ENCODE peak calls at places on chromosomes 6 and 20, in seven cellular contexts. B is WERI-Rb-1, J is stomach, I is astrocyte, Q is tibial artery, A is GM23248, P is small intestine. E is an unnamed sample.

GRCh38 chr6:136761227-136761922 is 30.9 kb downstream of the MAP3K5 start:
- DNase-seq in B (no peak), J (no peak), I (peak; percentile 39), Q (no peak), A (peak; percentile 25), P (peak; percentile 54), E (peak; percentile 83)

GRCh38 chr6:152160346-152160745 is 352.9 kb downstream of the ESR1 start:
- DNase-seq in B (no peak), J (no peak), I (no peak), Q (no peak), A (no peak), P (no peak), E (no peak)

GRCh38 chr6:31881136-31881859 is 2.5 kb upstream of the SLC44A4 start:
- DNase-seq in B (no peak), J (no peak), I (no peak), Q (no peak), A (no peak), P (no peak), E (peak; percentile 51)

GRCh38 chr20:20781029-20781428 is 68.6 kb upstream of the RALGAPA2 start:
- DNase-seq in B (no peak), J (no peak), I (no peak), Q (no peak), A (no peak), P (no peak), E (no peak)

GRCh38 chr6:64691069-64691468 is 1016.0 kb downstream of the EYS start:
- DNase-seq in B (no peak), J (no peak), I (no peak), Q (no peak), A (no peak), P (no peak), E (no peak)

GRCh38 chr20:4973330-4974097 is 27.8 kb downstream of the SLC23A2 start:
- DNase-seq in B (no peak), J (peak; percentile 43), I (peak; percentile 85), Q (peak; percentile 70), A (peak; percentile 85), P (peak; percentile 75), E (no peak)

GRCh38 chr6:27795697-27796494 is 116.3 kb downstream of the OR2B2 start:
- DNase-seq in B (peak; percentile 66), J (no peak), I (peak; percentile 71), Q (no peak), A (peak; percentile 84), P (peak; percentile 95), E (peak; percentile 58)

GRCh38 chr6:29739882-29740261 is 16.6 kb downstream of the HLA-F start:
- DNase-seq in B (no peak), J (no peak), I (no peak), Q (no peak), A (no peak), P (no peak), E (peak; percentile 2)

GRCh38 chr20:37886851-37887297 is 16.1 kb upstream of the VSTM2L start:
- DNase-seq in B (no peak), J (peak; percentile 64), I (no peak), Q (no peak), A (no peak), P (peak; percentile 10), E (no peak)

GRCh38 chr6:157510329-157511188 is 129.6 kb downstream of the ZDHHC14 start:
- DNase-seq in B (no peak), J (no peak), I (no peak), Q (no peak), A (no peak), P (no peak), E (no peak)

GRCh38 chr6:98039443-98039842 is 756.4 kb upstream of the MMS22L start:
- DNase-seq in B (no peak), J (no peak), I (no peak), Q (no peak), A (no peak), P (no peak), E (no peak)

GRCh38 chr6:31821301-31822037 is 6.1 kb upstream of the HSPA1B start:
- DNase-seq in B (no peak), J (peak; percentile 84), I (no peak), Q (peak; percentile 84), A (peak; percentile 77), P (peak; percentile 83), E (peak; percentile 63)

GRCh38 chr20:4717816-4718215 is 3.9 kb upstream of the PRND start:
- DNase-seq in B (no peak), J (no peak), I (peak; percentile 14), Q (no peak), A (peak; percentile 21), P (no peak), E (peak; percentile 40)

GRCh38 chr6:28772480-28773381 is 151.1 kb downstream of the TRIM27 start:
- DNase-seq in B (no peak), J (no peak), I (no peak), Q (no peak), A (peak; percentile 25), P (no peak), E (no peak)

GRCh38 chr20:8389381-8390368 is 257.6 kb downstream of the PLCB1 start:
- DNase-seq in B (no peak), J (no peak), I (peak; percentile 33), Q (no peak), A (peak; percentile 67), P (peak; percentile 46), E (no peak)

GRCh38 chr6:55955684-55956083 is 80.3 kb upstream of the BMP5 start:
- DNase-seq in B (no peak), J (no peak), I (no peak), Q (no peak), A (no peak), P (no peak), E (no peak)

GRCh38 chr20:50339196-50339901 is 148.7 kb downstream of the CEBPB start:
- DNase-seq in B (no peak), J (no peak), I (peak; percentile 82), Q (peak; percentile 56), A (peak; percentile 88), P (no peak), E (peak; percentile 72)

GRCh38 chr6:110548124-110548847 is 71.9 kb upstream of the SLC22A16 start:
- DNase-seq in B (no peak), J (no peak), I (no peak), Q (no peak), A (peak; percentile 9), P (no peak), E (no peak)

GRCh38 chr6:17877196-17877889 is 110.1 kb downstream of the KIF13A start:
- DNase-seq in B (no peak), J (no peak), I (peak; percentile 87), Q (no peak), A (no peak), P (no peak), E (peak; percentile 82)

GRCh38 chr20:31811796-31812728 is 7.1 kb upstream of the MYLK2 start:
- DNase-seq in B (no peak), J (no peak), I (peak; percentile 87), Q (peak; percentile 83), A (peak; percentile 43), P (no peak), E (peak; percentile 99)

DNA sequence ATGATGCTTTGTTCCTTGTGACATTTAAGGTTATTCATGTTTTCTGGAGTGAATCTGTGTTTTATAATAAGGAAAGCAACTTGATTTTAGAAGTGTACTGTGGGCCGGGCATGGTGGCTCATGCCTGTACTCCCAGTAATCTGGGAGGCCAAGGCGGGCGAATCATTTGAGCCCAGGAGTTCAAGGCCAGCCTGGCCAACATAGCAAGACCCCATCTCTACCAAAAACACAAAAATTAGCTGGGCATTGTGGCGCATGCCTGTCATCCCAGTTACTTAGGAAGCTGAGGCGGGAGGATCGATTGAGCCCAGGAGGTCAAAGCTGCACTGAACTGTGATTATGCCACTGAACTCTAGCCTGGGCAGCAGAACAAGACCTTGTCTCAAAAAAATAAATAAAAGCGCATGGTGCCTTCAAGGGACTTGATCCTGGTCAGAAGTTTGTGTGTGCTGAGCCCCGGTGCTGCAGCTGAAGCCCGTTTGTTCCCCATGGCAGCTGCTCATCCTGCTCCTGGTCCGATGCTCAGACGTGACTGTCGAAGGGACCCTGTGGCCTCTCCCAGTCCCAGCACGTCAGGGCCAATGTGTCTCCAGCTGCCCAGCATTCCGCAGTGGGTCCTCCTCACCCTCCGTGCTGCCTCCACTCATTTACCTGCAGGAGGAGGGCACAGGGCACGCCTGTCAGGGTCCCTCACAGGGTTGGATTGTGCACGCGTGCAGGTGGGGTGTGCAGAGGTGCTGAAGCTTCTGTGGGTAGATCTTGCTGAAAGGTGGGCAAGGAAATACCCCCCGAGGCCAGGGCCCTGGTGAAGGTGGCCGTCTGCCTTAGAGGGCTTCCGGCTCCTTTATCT is 18.3 kb downstream of the ENTPD6 start:
- DNase-seq in B (no peak), J (peak; percentile 18), I (no peak), Q (no peak), A (no peak), P (no peak), E (no peak)
- H3K27ac ChIP-seq in B (peak overlapping the region; percentile 66), J (no peak overlapping the region), I (no peak overlapping the region), Q (no peak overlapping the region), A (no peak overlapping the region), P (no peak overlapping the region), E (no peak overlapping the region)

GRCh38 chr6:15897063-15897934 is 231.6 kb upstream of the MYLIP start:
- DNase-seq in B (no peak), J (no peak), I (peak; percentile 6), Q (no peak), A (peak; percentile 63), P (peak; percentile 30), E (no peak)

GRCh38 chr6:15898693-15899092 is 230.2 kb upstream of the MYLIP start:
- DNase-seq in B (no peak), J (no peak), I (no peak), Q (no peak), A (no peak), P (no peak), E (no peak)

GRCh38 chr6:15905488-15906392 is 223.1 kb upstream of the MYLIP start:
- DNase-seq in B (no peak), J (no peak), I (no peak), Q (no peak), A (no peak), P (no peak), E (no peak)

GRCh38 chr6:15904651-15905376 is 224.1 kb upstream of the MYLIP start:
- DNase-seq in B (no peak), J (no peak), I (no peak), Q (no peak), A (no peak), P (no peak), E (no peak)

GRCh38 chr6:15901141-15902115 is 227.5 kb upstream of the MYLIP start:
- DNase-seq in B (no peak), J (no peak), I (no peak), Q (no peak), A (no peak), P (peak; percentile 78), E (no peak)
- H3K4me3 ChIP-seq in B (no peak overlapping the region), J (no peak overlapping the region), I (no peak overlapping the region), Q (no peak overlapping the region), A (no peak overlapping the region), P (no peak overlapping the region), E (no peak overlapping the region)

GRCh38 chr6:57135885-57136284 is 36.2 kb upstream of the BAG2 start:
- DNase-seq in B (no peak), J (no peak), I (no peak), Q (no peak), A (peak; percentile 21), P (no peak), E (no peak)
- H3K27ac ChIP-seq in B (no peak overlapping the region), J (no peak overlapping the region), I (no peak overlapping the region), Q (no peak overlapping the region), A (no peak overlapping the region), P (no peak overlapping the region), E (no peak overlapping the region)

GRCh38 chr6:13262302-13263006 is 65.9 kb downstream of the TBC1D7 start:
- DNase-seq in B (no peak), J (no peak), I (no peak), Q (no peak), A (peak; percentile 8), P (no peak), E (no peak)
- H3K4me3 ChIP-seq in B (no peak overlapping the region), J (no peak overlapping the region), I (no peak overlapping the region), Q (no peak overlapping the region), A (no peak overlapping the region), P (no peak overlapping the region), E (no peak overlapping the region)

GRCh38 chr6:160058603-160059215 is 62.9 kb upstream of the SLC22A1 start:
- DNase-seq in B (no peak), J (no peak), I (no peak), Q (no peak), A (no peak), P (peak; percentile 13), E (no peak)
- H3K27ac ChIP-seq in B (no peak overlapping the region), J (no peak overlapping the region), I (no peak overlapping the region), Q (no peak overlapping the region), A (no peak overlapping the region), P (no peak overlapping the region), E (no peak overlapping the region)

E was measured in SJCRH30.